ENCODE peak calls at places on chromosomes 11 and 22, in nine cellular contexts. One of them, this sample, is unnamed.
A peak's percentile ranks its signal among the peaks of the same experiment; 100 is the strongest.

GRCh38 chr11:27385245-27385644 is 22.2 kb upstream of the CCDC34 start:
- DNase-seq in heart left ventricle: no peak
- DNase-seq in spleen: no peak
- DNase-seq in body of pancreas: no peak
- DNase-seq in H9: no peak
- DNase-seq in neuronal stem cell: no peak
- DNase-seq in substantia nigra: no peak
- DNase-seq in effector memory CD4-positive, alpha-beta T cell: no peak
- DNase-seq in SK-N-SH: no peak
- DNase-seq in this sample: no peak

GRCh38 chr22:42990131-42990838 is 24.7 kb downstream of the PACSIN2 start:
- DNase-seq in heart left ventricle: no peak
- DNase-seq in spleen: no peak
- DNase-seq in body of pancreas: peak; percentile 61
- DNase-seq in H9: no peak
- DNase-seq in neuronal stem cell: no peak
- DNase-seq in substantia nigra: no peak
- DNase-seq in effector memory CD4-positive, alpha-beta T cell: no peak
- DNase-seq in SK-N-SH: no peak
- DNase-seq in this sample: no peak

GRCh38 chr22:27474711-27475547 is 326.6 kb downstream of the MN1 start:
- DNase-seq in heart left ventricle: no peak
- DNase-seq in spleen: no peak
- DNase-seq in body of pancreas: no peak
- DNase-seq in H9: peak; percentile 95
- DNase-seq in neuronal stem cell: no peak
- DNase-seq in substantia nigra: no peak
- DNase-seq in effector memory CD4-positive, alpha-beta T cell: no peak
- DNase-seq in SK-N-SH: no peak
- DNase-seq in this sample: no peak

GRCh38 chr11:123833095-123833494 is 26.9 kb upstream of the OR6M1 start:
- DNase-seq in heart left ventricle: no peak
- DNase-seq in spleen: no peak
- DNase-seq in body of pancreas: no peak
- DNase-seq in H9: no peak
- DNase-seq in neuronal stem cell: no peak
- DNase-seq in substantia nigra: no peak
- DNase-seq in effector memory CD4-positive, alpha-beta T cell: no peak
- DNase-seq in SK-N-SH: no peak
- DNase-seq in this sample: no peak

GRCh38 chr11:68177877-68178276 is 35.2 kb downstream of the KMT5B start:
- DNase-seq in heart left ventricle: no peak
- DNase-seq in spleen: no peak
- DNase-seq in body of pancreas: no peak
- DNase-seq in H9: no peak
- DNase-seq in neuronal stem cell: no peak
- DNase-seq in substantia nigra: no peak
- DNase-seq in effector memory CD4-positive, alpha-beta T cell: no peak
- DNase-seq in SK-N-SH: no peak
- DNase-seq in this sample: no peak

GRCh38 chr11:1304376-1304775 is 5.1 kb downstream of the TOLLIP start:
- DNase-seq in heart left ventricle: no peak
- DNase-seq in spleen: peak; percentile 71
- DNase-seq in body of pancreas: peak; percentile 88
- DNase-seq in H9: no peak
- DNase-seq in neuronal stem cell: no peak
- DNase-seq in substantia nigra: no peak
- DNase-seq in effector memory CD4-positive, alpha-beta T cell: no peak
- DNase-seq in SK-N-SH: no peak
- DNase-seq in this sample: peak; percentile 84

GRCh38 chr11:28176231-28176853 is 68.2 kb downstream of the METTL15 start:
- DNase-seq in heart left ventricle: no peak
- DNase-seq in spleen: no peak
- DNase-seq in body of pancreas: no peak
- DNase-seq in H9: no peak
- DNase-seq in neuronal stem cell: no peak
- DNase-seq in substantia nigra: no peak
- DNase-seq in effector memory CD4-positive, alpha-beta T cell: no peak
- DNase-seq in SK-N-SH: no peak
- DNase-seq in this sample: no peak

GRCh38 chr22:36948273-36949055 is 35.0 kb downstream of the CSF2RB start:
- DNase-seq in heart left ventricle: no peak
- DNase-seq in spleen: no peak
- DNase-seq in body of pancreas: no peak
- DNase-seq in H9: no peak
- DNase-seq in neuronal stem cell: no peak
- DNase-seq in substantia nigra: no peak
- DNase-seq in effector memory CD4-positive, alpha-beta T cell: no peak
- DNase-seq in SK-N-SH: no peak
- DNase-seq in this sample: peak; percentile 0

GRCh38 chr22:26086359-26086758 is 82.9 kb upstream of the SEZ6L start:
- DNase-seq in heart left ventricle: no peak
- DNase-seq in spleen: no peak
- DNase-seq in body of pancreas: no peak
- DNase-seq in H9: no peak
- DNase-seq in neuronal stem cell: no peak
- DNase-seq in substantia nigra: no peak
- DNase-seq in effector memory CD4-positive, alpha-beta T cell: no peak
- DNase-seq in SK-N-SH: peak; percentile 36
- DNase-seq in this sample: no peak

GRCh38 chr11:18191376-18191775 is 18.7 kb downstream of the MRGPRX4 start:
- DNase-seq in heart left ventricle: no peak
- DNase-seq in spleen: no peak
- DNase-seq in body of pancreas: no peak
- DNase-seq in H9: no peak
- DNase-seq in neuronal stem cell: no peak
- DNase-seq in substantia nigra: no peak
- DNase-seq in effector memory CD4-positive, alpha-beta T cell: no peak
- DNase-seq in SK-N-SH: no peak
- DNase-seq in this sample: no peak

GRCh38 chr22:41746563-41747400 is 47.5 kb downstream of the MEI1 start:
- DNase-seq in heart left ventricle: peak; percentile 59
- DNase-seq in spleen: peak; percentile 81
- DNase-seq in body of pancreas: peak; percentile 83
- DNase-seq in H9: peak; percentile 87
- DNase-seq in neuronal stem cell: peak; percentile 56
- DNase-seq in substantia nigra: peak; percentile 17
- DNase-seq in effector memory CD4-positive, alpha-beta T cell: peak; percentile 31
- DNase-seq in SK-N-SH: peak; percentile 55
- DNase-seq in this sample: no peak

GRCh38 chr11:8906629-8907028 is 4.4 kb upstream of the AKIP1 start:
- DNase-seq in heart left ventricle: no peak
- DNase-seq in spleen: no peak
- DNase-seq in body of pancreas: no peak
- DNase-seq in H9: no peak
- DNase-seq in neuronal stem cell: no peak
- DNase-seq in substantia nigra: no peak
- DNase-seq in effector memory CD4-positive, alpha-beta T cell: no peak
- DNase-seq in SK-N-SH: no peak
- DNase-seq in this sample: no peak

GRCh38 chr11:113645593-113646349 is 60.3 kb downstream of the TMPRSS5 start:
- DNase-seq in heart left ventricle: no peak
- DNase-seq in spleen: no peak
- DNase-seq in body of pancreas: no peak
- DNase-seq in H9: no peak
- DNase-seq in neuronal stem cell: no peak
- DNase-seq in substantia nigra: no peak
- DNase-seq in effector memory CD4-positive, alpha-beta T cell: no peak
- DNase-seq in SK-N-SH: no peak
- DNase-seq in this sample: no peak

GRCh38 chr11:1827095-1827797 is 7.5 kb upstream of the SYT8 start:
- DNase-seq in heart left ventricle: peak; percentile 73
- DNase-seq in spleen: no peak
- DNase-seq in body of pancreas: peak; percentile 90
- DNase-seq in H9: no peak
- DNase-seq in neuronal stem cell: no peak
- DNase-seq in substantia nigra: no peak
- DNase-seq in effector memory CD4-positive, alpha-beta T cell: no peak
- DNase-seq in SK-N-SH: peak; percentile 89
- DNase-seq in this sample: peak; percentile 90

GRCh38 chr11:416051-416756 is 1.4 kb upstream of the SIGIRR start:
- DNase-seq in heart left ventricle: no peak
- DNase-seq in spleen: no peak
- DNase-seq in body of pancreas: peak; percentile 16
- DNase-seq in H9: no peak
- DNase-seq in neuronal stem cell: no peak
- DNase-seq in substantia nigra: no peak
- DNase-seq in effector memory CD4-positive, alpha-beta T cell: no peak
- DNase-seq in SK-N-SH: no peak
- DNase-seq in this sample: no peak

GRCh38 chr11:60372767-60373166 is 5.6 kb upstream of the MS4A7 start:
- DNase-seq in heart left ventricle: no peak
- DNase-seq in spleen: no peak
- DNase-seq in body of pancreas: no peak
- DNase-seq in H9: no peak
- DNase-seq in neuronal stem cell: no peak
- DNase-seq in substantia nigra: no peak
- DNase-seq in effector memory CD4-positive, alpha-beta T cell: no peak
- DNase-seq in SK-N-SH: no peak
- DNase-seq in this sample: no peak
- H3K27ac ChIP-seq in heart left ventricle: no peak overlapping the region
- H3K27ac ChIP-seq in spleen: no peak overlapping the region
- H3K27ac ChIP-seq in body of pancreas: no peak overlapping the region
- H3K27ac ChIP-seq in H9: no peak overlapping the region
- H3K27ac ChIP-seq in neuronal stem cell: no peak overlapping the region
- H3K27ac ChIP-seq in substantia nigra: no peak overlapping the region
- H3K27ac ChIP-seq in effector memory CD4-positive, alpha-beta T cell: no peak overlapping the region
- H3K27ac ChIP-seq in SK-N-SH: no peak overlapping the region
- H3K27ac ChIP-seq in this sample: no peak overlapping the region

DNA sequence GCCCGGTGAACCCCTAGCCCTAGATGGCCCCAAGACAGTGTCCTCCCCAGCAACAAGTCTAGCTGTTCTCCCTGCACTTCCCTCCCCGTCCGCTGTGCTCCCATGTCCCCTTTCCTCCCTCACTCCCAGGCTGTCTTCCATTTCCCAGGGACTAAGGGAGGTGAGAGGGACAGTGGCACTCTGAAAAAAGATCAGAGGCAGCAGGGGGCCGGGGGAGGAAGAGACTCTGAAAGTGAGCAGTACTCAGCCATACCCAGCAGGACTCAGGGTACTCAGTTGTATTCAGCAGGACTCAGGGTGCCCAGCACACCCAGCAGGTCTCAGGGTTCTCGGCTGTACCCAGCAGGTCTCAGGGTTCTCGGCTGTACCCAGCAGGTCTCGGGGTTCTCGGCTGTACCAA is 48.4 kb upstream of the THY1 start:
- DNase-seq in heart left ventricle: no peak
- DNase-seq in spleen: no peak
- DNase-seq in body of pancreas: no peak
- DNase-seq in H9: peak; percentile 34
- DNase-seq in neuronal stem cell: no peak
- DNase-seq in substantia nigra: no peak
- DNase-seq in effector memory CD4-positive, alpha-beta T cell: no peak
- DNase-seq in SK-N-SH: no peak
- DNase-seq in this sample: no peak
- H3K27ac ChIP-seq in heart left ventricle: no peak overlapping the region
- H3K27ac ChIP-seq in spleen: no peak overlapping the region
- H3K27ac ChIP-seq in body of pancreas: no peak overlapping the region
- H3K27ac ChIP-seq in H9: no peak overlapping the region
- H3K27ac ChIP-seq in neuronal stem cell: no peak overlapping the region
- H3K27ac ChIP-seq in substantia nigra: no peak overlapping the region
- H3K27ac ChIP-seq in effector memory CD4-positive, alpha-beta T cell: no peak overlapping the region
- H3K27ac ChIP-seq in SK-N-SH: peak overlapping the region; percentile 70
- H3K27ac ChIP-seq in this sample: no peak overlapping the region

GRCh38 chr22:44049369-44050231 is 25.5 kb downstream of the PARVB start:
- DNase-seq in heart left ventricle: no peak
- DNase-seq in spleen: no peak
- DNase-seq in body of pancreas: no peak
- DNase-seq in H9: no peak
- DNase-seq in neuronal stem cell: no peak
- DNase-seq in substantia nigra: no peak
- DNase-seq in effector memory CD4-positive, alpha-beta T cell: no peak
- DNase-seq in SK-N-SH: peak; percentile 82
- DNase-seq in this sample: no peak

GRCh38 chr22:44050766-44051747 is 27.0 kb downstream of the PARVB start:
- DNase-seq in heart left ventricle: no peak
- DNase-seq in spleen: no peak
- DNase-seq in body of pancreas: no peak
- DNase-seq in H9: no peak
- DNase-seq in neuronal stem cell: no peak
- DNase-seq in substantia nigra: no peak
- DNase-seq in effector memory CD4-positive, alpha-beta T cell: no peak
- DNase-seq in SK-N-SH: no peak
- DNase-seq in this sample: no peak

GRCh38 chr22:44046485-44047141 is 22.5 kb downstream of the PARVB start:
- DNase-seq in heart left ventricle: peak; percentile 52
- DNase-seq in spleen: no peak
- DNase-seq in body of pancreas: no peak
- DNase-seq in H9: no peak
- DNase-seq in neuronal stem cell: no peak
- DNase-seq in substantia nigra: no peak
- DNase-seq in effector memory CD4-positive, alpha-beta T cell: no peak
- DNase-seq in SK-N-SH: no peak
- DNase-seq in this sample: no peak

GRCh38 chr22:44047891-44048301 is 23.8 kb downstream of the PARVB start:
- DNase-seq in heart left ventricle: no peak
- DNase-seq in spleen: no peak
- DNase-seq in body of pancreas: no peak
- DNase-seq in H9: no peak
- DNase-seq in neuronal stem cell: no peak
- DNase-seq in substantia nigra: no peak
- DNase-seq in effector memory CD4-positive, alpha-beta T cell: no peak
- DNase-seq in SK-N-SH: no peak
- DNase-seq in this sample: no peak

GRCh38 chr22:44051961-44052360 is 27.9 kb downstream of the PARVB start:
- DNase-seq in heart left ventricle: no peak
- DNase-seq in spleen: no peak
- DNase-seq in body of pancreas: no peak
- DNase-seq in H9: no peak
- DNase-seq in neuronal stem cell: no peak
- DNase-seq in substantia nigra: no peak
- DNase-seq in effector memory CD4-positive, alpha-beta T cell: no peak
- DNase-seq in SK-N-SH: no peak
- DNase-seq in this sample: no peak
- H3K27ac ChIP-seq in heart left ventricle: no peak overlapping the region
- H3K27ac ChIP-seq in spleen: no peak overlapping the region
- H3K27ac ChIP-seq in body of pancreas: no peak overlapping the region
- H3K27ac ChIP-seq in H9: no peak overlapping the region
- H3K27ac ChIP-seq in neuronal stem cell: no peak overlapping the region
- H3K27ac ChIP-seq in substantia nigra: no peak overlapping the region
- H3K27ac ChIP-seq in effector memory CD4-positive, alpha-beta T cell: no peak overlapping the region
- H3K27ac ChIP-seq in SK-N-SH: no peak overlapping the region
- H3K27ac ChIP-seq in this sample: no peak overlapping the region

DNA sequence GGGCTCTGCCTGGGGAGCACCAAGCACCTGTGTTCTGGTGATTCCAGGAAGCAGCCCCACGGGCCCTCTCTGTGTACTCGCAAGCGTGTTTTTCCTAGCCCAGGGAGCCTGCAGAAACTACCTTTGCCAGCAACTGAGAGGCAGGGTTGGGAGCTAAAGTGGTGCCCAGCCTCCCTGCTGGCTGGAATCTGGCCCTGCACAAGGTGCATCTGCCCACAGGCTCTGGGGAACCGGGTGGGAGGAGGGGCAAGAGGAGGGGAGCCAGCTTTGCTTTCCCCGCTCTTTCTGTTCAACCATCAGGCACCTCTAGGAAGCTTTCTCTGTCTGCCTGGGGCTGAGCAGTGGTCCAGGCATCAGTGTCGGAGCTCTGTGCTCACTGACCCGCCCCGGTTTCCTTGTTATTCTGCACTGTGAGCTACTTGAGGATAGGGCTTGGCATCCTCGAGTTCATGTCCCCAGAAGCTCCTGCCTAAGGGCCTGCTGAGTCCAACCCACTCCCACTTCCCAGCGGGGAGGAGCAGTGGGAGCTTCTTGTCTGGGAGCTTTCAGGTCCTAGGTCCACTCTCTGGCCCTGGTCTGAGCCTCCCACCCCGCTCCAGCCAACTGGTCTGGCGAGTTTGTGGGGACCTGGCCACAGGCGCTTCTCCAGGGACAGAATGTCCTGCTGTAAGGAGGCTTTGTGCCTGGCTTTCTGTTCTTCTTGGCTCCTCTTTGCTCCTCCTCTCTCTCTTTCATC is 14.9 kb downstream of the DAGLA start:
- DNase-seq in heart left ventricle: peak; percentile 42
- DNase-seq in spleen: no peak
- DNase-seq in body of pancreas: peak; percentile 71
- DNase-seq in H9: peak; percentile 70
- DNase-seq in neuronal stem cell: no peak
- DNase-seq in substantia nigra: peak; percentile 28
- DNase-seq in effector memory CD4-positive, alpha-beta T cell: no peak
- DNase-seq in SK-N-SH: peak; percentile 67
- DNase-seq in this sample: peak; percentile 68
- H3K27ac ChIP-seq in heart left ventricle: peak overlapping the region; percentile 50
- H3K27ac ChIP-seq in spleen: peak overlapping the region; percentile 78
- H3K27ac ChIP-seq in body of pancreas: peak overlapping the region; percentile 84
- H3K27ac ChIP-seq in H9: no peak overlapping the region
- H3K27ac ChIP-seq in neuronal stem cell: no peak overlapping the region
- H3K27ac ChIP-seq in substantia nigra: peak overlapping the region; percentile 21
- H3K27ac ChIP-seq in effector memory CD4-positive, alpha-beta T cell: peak overlapping the region; percentile 72
- H3K27ac ChIP-seq in SK-N-SH: peak overlapping the region; percentile 32
- H3K27ac ChIP-seq in this sample: peak overlapping the region; percentile 81

This sample was measured in upper lobe of left lung.